ENCODE peak calls at places on chromosomes 6 and 20, in eight cellular contexts. Z, T, C, Y, X, S, N and J are unnamed samples.

GRCh38 chr6:116371384-116372209 is 850 bp downstream of the DSE start:
- DNase-seq in Y (peak), S (peak), Z (peak), X (peak), N (no peak), T (peak), C (peak), J (peak)

GRCh38 chr20:37827605-37828004 is 75.3 kb upstream of the VSTM2L start:
- DNase-seq in T (no peak), S (no peak), Z (no peak), C (no peak), Y (no peak), N (no peak), X (no peak), J (no peak)

GRCh38 chr6:11366934-11367637 is 134.6 kb upstream of the NEDD9 start:
- DNase-seq in Z (no peak), Y (no peak), T (no peak), X (no peak), N (no peak), S (peak), C (no peak), J (no peak)

GRCh38 chr20:19120569-19120968 is 91.9 kb upstream of the SLC24A3 start:
- DNase-seq in Z (no peak), C (no peak), Y (no peak), S (no peak), X (no peak), N (no peak), T (no peak), J (no peak)

GRCh38 chr20:58870293-58871014 is 17.9 kb downstream of the GNAS start:
- DNase-seq in T (peak), X (peak), Y (no peak), N (peak), S (peak), Z (peak), C (no peak), J (peak)

GRCh38 chr20:54067606-54068174 is 2.7 kb downstream of the BCAS1 start:
- DNase-seq in X (no peak), N (no peak), S (no peak), C (no peak), T (no peak), Z (no peak), Y (no peak), J (no peak)

GRCh38 chr6:105675715-105676397 is 273.0 kb upstream of the PREP start:
- DNase-seq in T (peak), Y (no peak), Z (no peak), N (no peak), C (no peak), S (peak), X (peak), J (peak)

GRCh38 chr6:35377002-35377401 is 34.6 kb downstream of the PPARD start:
- DNase-seq in X (peak), Y (no peak), N (no peak), T (no peak), S (peak), Z (no peak), C (no peak), J (no peak)

GRCh38 chr20:59033616-59034165 is 1.6 kb upstream of the ATP5F1E start:
- DNase-seq in X (no peak), T (no peak), C (no peak), Y (no peak), S (no peak), Z (no peak), N (no peak), J (no peak)

GRCh38 chr20:63737940-63738686 is 1.5 kb upstream of the SLC2A4RG start:
- DNase-seq in N (peak), Y (no peak), C (no peak), X (no peak), T (no peak), Z (no peak), S (no peak), J (no peak)

GRCh38 chr20:44807051-44807683 is 3.2 kb downstream of the RIMS4 start:
- DNase-seq in T (no peak), S (no peak), Z (no peak), X (no peak), Y (no peak), N (no peak), C (no peak), J (no peak)

GRCh38 chr6:167045828-167046580 is 46.8 kb downstream of the CEP43 start:
- DNase-seq in S (no peak), T (no peak), C (no peak), Y (no peak), X (no peak), N (peak), Z (no peak), J (no peak)

GRCh38 chr6:14547284-14548001 is 429.9 kb downstream of the CD83 start:
- DNase-seq in N (no peak), T (no peak), Z (no peak), C (no peak), X (no peak), S (no peak), Y (no peak), J (no peak)

GRCh38 chr6:110513001-110513400 is 36.6 kb upstream of the SLC22A16 start:
- DNase-seq in Y (no peak), Z (no peak), S (peak), C (no peak), N (no peak), T (peak), X (peak), J (peak)

GRCh38 chr20:23078351-23078993 is 7.7 kb downstream of the CD93 start:
- DNase-seq in N (no peak), T (peak), C (no peak), S (peak), Y (no peak), Z (no peak), X (peak), J (peak)

GRCh38 chr20:50191065-50191565 is 485 bp downstream of the CEBPB start:
- DNase-seq in X (no peak), Z (peak), N (peak), T (peak), S (no peak), Y (no peak), C (no peak), J (no peak)

GRCh38 chr20:16609066-16609465 is 35.8 kb upstream of the KIF16B start:
- DNase-seq in N (no peak), X (no peak), C (no peak), T (no peak), S (no peak), Z (peak), Y (no peak), J (no peak)

GRCh38 chr6:143160008-143160407 is 99.3 kb downstream of the AIG1 start:
- DNase-seq in N (no peak), S (no peak), X (no peak), T (no peak), Z (no peak), Y (no peak), C (no peak), J (no peak)

GRCh38 chr20:35146299-35146921 is 726 bp downstream of the EDEM2 start:
- DNase-seq in X (no peak), N (peak), Y (no peak), T (peak), C (no peak), Z (no peak), S (peak), J (peak)

GRCh38 chr20:34220581-34220980 is 20.6 kb upstream of the ASIP start:
- DNase-seq in Y (no peak), N (no peak), C (no peak), S (peak), T (peak), X (peak), Z (no peak), J (peak)

GRCh38 chr6:39088331-39088730 is 26.7 kb downstream of the SAYSD1 start:
- DNase-seq in C (no peak), T (peak), Z (peak), X (peak), S (peak), N (peak), Y (no peak), J (peak)

GRCh38 chr6:155481215-155481614 is 25.6 kb upstream of the NOX3 start:
- DNase-seq in X (no peak), N (no peak), T (peak), Z (no peak), S (peak), Y (no peak), C (no peak), J (peak)

GRCh38 chr6:40011844-40012243 is 77.6 kb upstream of the MOCS1 start:
- DNase-seq in N (no peak), T (no peak), Y (no peak), S (no peak), X (no peak), C (no peak), Z (no peak), J (no peak)

GRCh38 chr6:158972241-158973233 is 27.5 kb downstream of the RSPH3 start:
- DNase-seq in T (peak), Z (no peak), X (peak), S (peak), N (peak), C (no peak), Y (no peak), J (peak)

GRCh38 chr20:46090095-46090388 is 280 bp upstream of the NCOA5 start:
- DNase-seq in N (no peak), C (no peak), Y (no peak), T (no peak), Z (no peak), X (no peak), S (no peak), J (no peak)

GRCh38 chr6:138486249-138487121 is 12.8 kb downstream of the NHSL1 start:
- DNase-seq in T (no peak), C (no peak), Z (no peak), X (no peak), N (no peak), S (no peak), Y (no peak), J (no peak)

GRCh38 chr6:3750324-3751018 is 1.0 kb downstream of the PXDC1 start:
- DNase-seq in C (peak), X (peak), N (no peak), S (peak), T (peak), Y (no peak), Z (peak), J (peak)

GRCh38 chr6:20020526-20020925 is 183.4 kb downstream of the ID4 start:
- DNase-seq in N (no peak), C (no peak), X (no peak), Z (no peak), T (no peak), S (no peak), Y (no peak), J (no peak)

GRCh38 chr6:19837511-19838441 is 606 bp downstream of the ID4 start:
- DNase-seq in Y (no peak), X (peak), N (peak), T (no peak), S (peak), Z (peak), C (no peak), J (peak)

GRCh38 chr6:44563397-44563796 is 175.9 kb downstream of the CDC5L start:
- DNase-seq in Z (peak), N (no peak), S (no peak), Y (no peak), T (peak), C (no peak), X (peak), J (no peak)

GRCh38 chr6:6975395-6976111 is 132.2 kb upstream of the RREB1 start:
- DNase-seq in T (no peak), X (no peak), Z (peak), N (no peak), S (no peak), C (no peak), Y (no peak), J (no peak)

GRCh38 chr6:45419574-45420082 is 41.9 kb upstream of the SUPT3H start:
- DNase-seq in C (peak), X (peak), T (peak), N (peak), Z (peak), Y (no peak), S (peak), J (peak)

GRCh38 chr20:40511478-40511877 is 177.6 kb downstream of the MAFB start:
- DNase-seq in Y (no peak), X (peak), Z (no peak), S (peak), T (peak), C (no peak), N (no peak), J (no peak)

GRCh38 chr6:74282143-74282689 is 586.2 kb downstream of the CD109 start:
- DNase-seq in Z (no peak), S (no peak), N (no peak), T (no peak), X (no peak), C (no peak), Y (no peak), J (no peak)

GRCh38 chr6:33404884-33405283 is 5.9 kb upstream of the PHF1 start:
- DNase-seq in Y (no peak), Z (no peak), C (no peak), T (no peak), S (no peak), X (no peak), N (no peak), J (no peak)

GRCh38 chr6:33406161-33406560 is 4.7 kb upstream of the PHF1 start:
- DNase-seq in N (no peak), T (no peak), Y (no peak), S (no peak), C (no peak), Z (no peak), X (no peak), J (no peak)

GRCh38 chr6:33410050-33410710 is 634 bp upstream of the PHF1 start:
- DNase-seq in S (peak), C (peak), Y (peak), N (peak), Z (peak), X (peak), T (peak), J (peak)

GRCh38 chr6:33405541-33405940 is 5.3 kb upstream of the PHF1 start:
- DNase-seq in Z (no peak), N (no peak), X (no peak), C (no peak), S (no peak), Y (no peak), T (no peak), J (no peak)

DNA sequence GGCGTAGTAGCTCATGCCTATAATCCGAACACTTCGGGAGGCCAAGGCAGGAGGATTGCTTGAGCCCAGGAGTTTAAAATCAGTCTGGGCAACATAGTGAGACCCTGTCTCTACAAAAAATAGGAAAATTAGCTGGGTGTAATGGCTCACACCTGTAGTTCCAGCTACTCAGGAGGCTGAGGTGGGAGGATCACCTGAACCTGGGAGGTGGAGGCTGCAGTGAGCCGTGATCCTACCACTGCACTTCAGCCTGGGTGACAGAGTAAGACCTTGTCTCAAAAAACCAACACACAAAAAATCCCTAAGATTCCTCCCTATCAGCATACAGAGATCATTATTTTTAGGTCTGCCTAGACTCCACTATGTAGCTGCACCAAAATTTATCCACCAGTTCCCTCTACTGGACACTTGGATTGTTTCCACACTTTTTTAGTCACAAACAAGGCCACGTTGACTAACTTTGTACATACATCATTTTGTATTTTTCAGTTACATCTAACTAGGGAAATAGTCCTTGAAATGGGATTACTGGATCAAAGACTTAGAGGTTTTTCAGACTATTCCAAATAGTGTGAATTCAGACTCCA is 3.6 kb upstream of the PHF1 start:
- DNase-seq in T (peak), C (no peak), N (no peak), Y (no peak), X (peak), Z (no peak), S (peak), J (peak)
- TF ChIP-seq CTCF in T (peak), C (no peak), N (peak), Y (no peak), X (peak), Z (peak), S (peak), J (peak)

DNA sequence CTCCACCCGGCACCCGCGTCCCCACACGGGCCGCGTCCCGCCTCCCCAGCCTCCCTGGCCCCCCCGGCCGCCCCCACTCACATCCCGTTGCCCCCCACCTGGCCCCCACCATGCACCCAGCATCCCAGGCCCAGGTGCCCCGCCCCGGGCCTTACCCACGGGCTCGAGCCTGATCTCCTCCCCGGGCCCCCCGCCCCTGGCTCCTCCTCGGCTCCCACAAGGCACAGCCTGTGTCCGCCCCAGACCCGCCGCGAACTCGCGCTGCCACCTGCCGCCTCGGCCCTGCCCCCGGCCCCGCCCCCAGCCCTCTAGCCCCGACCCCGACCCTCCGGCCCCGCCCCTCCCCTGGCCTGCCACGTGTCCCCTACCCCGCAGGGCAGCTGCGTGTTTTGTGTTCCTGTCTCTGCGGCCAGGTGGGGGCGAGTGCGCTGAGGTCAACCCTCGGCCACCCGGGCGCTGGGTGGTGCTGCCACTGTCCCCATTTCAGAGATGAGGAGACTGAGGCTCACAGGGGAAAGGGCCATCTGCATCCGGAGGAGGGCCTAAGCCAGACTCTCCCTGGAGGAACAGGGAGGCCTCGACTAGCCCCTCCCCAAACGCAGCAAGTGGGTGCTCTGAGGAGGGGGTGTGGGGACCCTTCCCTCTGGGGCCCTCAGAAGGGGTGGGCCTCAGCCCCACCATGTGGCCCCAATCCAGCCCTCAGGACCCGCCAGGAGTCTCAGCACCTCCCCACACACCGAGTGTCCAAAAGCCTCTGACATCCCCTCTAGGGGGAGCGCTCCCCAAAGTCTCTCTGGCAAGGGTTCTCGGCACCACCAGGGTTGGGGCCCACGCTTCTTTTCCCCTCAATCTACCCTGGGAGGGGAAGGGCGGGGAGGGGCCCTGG is 99.8 kb downstream of the TAF4 start:
- DNase-seq in X (no peak), T (no peak), S (no peak), C (no peak), Z (peak), N (no peak), Y (no peak), J (no peak)
- TF ChIP-seq CTCF in X (no peak), T (peak), S (no peak), C (no peak), Z (no peak), N (peak), Y (no peak), J (no peak)

GRCh38 chr6:136526196-136526930 is 23.9 kb downstream of the MAP7 start:
- DNase-seq in X (peak), T (peak), Y (no peak), Z (peak), N (no peak), C (peak), S (peak), J (peak)
- TF ChIP-seq CTCF in X (peak), T (peak), Y (peak), Z (no peak), N (no peak), C (peak), S (peak), J (peak)

DNA sequence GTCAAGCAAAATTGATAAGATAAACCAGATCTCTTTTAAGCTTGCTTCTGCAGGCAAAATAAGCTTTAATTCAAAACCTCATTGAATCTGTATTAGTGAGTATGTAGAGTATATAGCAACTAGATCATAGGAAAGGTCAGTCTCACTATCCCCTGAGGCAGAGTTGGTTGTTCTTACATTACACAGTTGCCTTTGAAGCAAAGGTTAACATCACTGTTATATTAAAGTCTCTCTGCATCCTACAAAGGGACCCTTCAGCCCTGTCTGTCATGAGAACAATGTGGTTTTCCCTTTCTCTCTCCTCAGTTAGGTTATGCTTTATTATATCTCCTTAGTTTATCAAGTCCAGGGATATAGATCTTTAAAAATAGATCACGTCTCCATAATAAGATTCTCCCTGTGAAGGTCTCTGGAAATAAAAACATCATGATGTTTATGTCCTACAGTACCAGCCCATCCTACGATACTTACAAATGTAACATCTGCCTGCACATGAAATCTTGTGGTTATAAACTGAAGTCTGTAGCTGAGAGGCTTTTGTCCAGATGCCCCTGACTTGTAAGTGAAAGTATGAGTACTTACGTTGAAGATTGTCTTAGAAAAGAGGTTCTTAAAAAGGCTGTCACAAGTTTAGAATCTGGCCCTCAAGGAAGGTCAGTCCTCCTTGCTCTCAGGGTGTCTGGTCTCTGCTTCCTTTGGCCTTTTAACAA is 103.6 kb downstream of the VIP start:
- DNase-seq in C (no peak), X (no peak), N (no peak), S (no peak), Y (no peak), T (no peak), Z (no peak), J (no peak)
- TF ChIP-seq CTCF in C (no peak), X (no peak), N (no peak), S (no peak), Y (no peak), T (no peak), Z (no peak), J (no peak)

DNA sequence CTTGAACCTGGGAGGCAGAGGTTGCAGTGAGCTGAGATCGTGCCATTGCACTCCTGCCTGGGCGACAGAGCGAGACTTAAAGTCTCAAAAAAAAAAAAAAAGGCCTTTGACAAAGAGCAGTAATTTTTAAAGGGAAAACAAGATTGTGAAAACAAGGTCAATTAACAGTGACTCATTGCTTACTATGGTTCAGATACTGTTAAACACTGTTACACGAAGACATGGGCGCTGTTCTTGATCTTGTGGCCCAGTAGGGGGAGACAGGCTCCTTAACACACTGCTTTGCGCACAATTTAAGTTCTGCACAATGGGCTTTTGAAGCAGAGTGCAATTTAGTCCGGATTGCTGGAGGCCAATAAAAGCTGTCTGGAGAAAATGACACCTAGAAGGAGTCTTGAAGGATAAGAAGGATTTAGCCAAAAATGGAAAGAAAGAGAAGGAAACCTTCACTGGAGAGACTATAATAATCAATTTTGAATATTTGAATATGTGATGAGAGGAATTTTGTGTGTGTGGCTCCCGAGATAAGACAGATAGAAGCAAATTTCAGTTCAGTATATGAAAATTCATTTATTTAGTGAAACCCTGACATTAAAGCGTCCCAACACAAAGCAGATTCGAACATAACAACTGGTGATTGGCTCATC is 6.0 kb upstream of the LATS1 start:
- DNase-seq in N (peak), Y (no peak), C (no peak), Z (peak), S (peak), X (peak), T (peak), J (peak)
- TF ChIP-seq CTCF in N (peak), Y (peak), C (peak), Z (peak), S (peak), X (peak), T (peak), J (peak)